ENCODE peak calls at places on chromosomes 16 and 17, in ten cellular contexts. One of them, this sample, is unnamed.
A peak's percentile ranks its signal among the peaks of the same experiment; 100 is the strongest.

GRCh38 chr17:18859256-18859655 is 1.3 kb downstream of the PRPSAP2 start:
- DNase-seq in mesendoderm: peak; percentile 16
- DNase-seq in CD8-positive, alpha-beta memory T cell: no peak
- DNase-seq in Karpas-422: peak; percentile 77
- DNase-seq in left ventricle myocardium inferior: no peak
- DNase-seq in H1: no peak
- DNase-seq in spleen: no peak
- DNase-seq in psoas muscle: no peak
- DNase-seq in A549: no peak
- DNase-seq in colonic mucosa: no peak
- DNase-seq in this sample: no peak

GRCh38 chr17:77042688-77043330 is 98.0 kb upstream of the SEC14L1 start:
- DNase-seq in Karpas-422: no peak
- DNase-seq in CD8-positive, alpha-beta memory T cell: no peak
- DNase-seq in A549: no peak
- DNase-seq in psoas muscle: no peak
- DNase-seq in spleen: no peak
- DNase-seq in mesendoderm: no peak
- DNase-seq in H1: no peak
- DNase-seq in colonic mucosa: no peak
- DNase-seq in left ventricle myocardium inferior: no peak
- DNase-seq in this sample: no peak

GRCh38 chr17:65750678-65751077 is 189.2 kb upstream of the AXIN2 start:
- DNase-seq in colonic mucosa: peak; percentile 81
- DNase-seq in A549: peak; percentile 67
- DNase-seq in H1: no peak
- DNase-seq in Karpas-422: no peak
- DNase-seq in CD8-positive, alpha-beta memory T cell: peak; percentile 49
- DNase-seq in mesendoderm: no peak
- DNase-seq in spleen: no peak
- DNase-seq in left ventricle myocardium inferior: peak; percentile 73
- DNase-seq in psoas muscle: peak; percentile 69
- DNase-seq in this sample: no peak

GRCh38 chr16:48153689-48154265 is 2.0 kb downstream of the ABCC12 start:
- DNase-seq in colonic mucosa: no peak
- DNase-seq in psoas muscle: no peak
- DNase-seq in spleen: no peak
- DNase-seq in CD8-positive, alpha-beta memory T cell: no peak
- DNase-seq in H1: no peak
- DNase-seq in Karpas-422: no peak
- DNase-seq in A549: no peak
- DNase-seq in left ventricle myocardium inferior: no peak
- DNase-seq in mesendoderm: no peak
- DNase-seq in this sample: no peak

GRCh38 chr16:69138608-69139007 is 6.2 kb downstream of the UTP4 start:
- DNase-seq in A549: no peak
- DNase-seq in mesendoderm: no peak
- DNase-seq in Karpas-422: no peak
- DNase-seq in H1: no peak
- DNase-seq in spleen: no peak
- DNase-seq in CD8-positive, alpha-beta memory T cell: no peak
- DNase-seq in colonic mucosa: no peak
- DNase-seq in left ventricle myocardium inferior: no peak
- DNase-seq in psoas muscle: no peak
- DNase-seq in this sample: no peak

GRCh38 chr17:76831316-76831715 is 36.9 kb upstream of the MGAT5B start:
- DNase-seq in A549: no peak
- DNase-seq in H1: no peak
- DNase-seq in left ventricle myocardium inferior: no peak
- DNase-seq in colonic mucosa: no peak
- DNase-seq in CD8-positive, alpha-beta memory T cell: no peak
- DNase-seq in spleen: no peak
- DNase-seq in Karpas-422: no peak
- DNase-seq in psoas muscle: no peak
- DNase-seq in mesendoderm: no peak
- DNase-seq in this sample: peak; percentile 11

GRCh38 chr16:53055603-53056527 is 1.1 kb downstream of the CHD9 start:
- DNase-seq in mesendoderm: peak; percentile 95
- DNase-seq in spleen: no peak
- DNase-seq in Karpas-422: peak; percentile 68
- DNase-seq in colonic mucosa: peak; percentile 74
- DNase-seq in A549: peak; percentile 25
- DNase-seq in CD8-positive, alpha-beta memory T cell: no peak
- DNase-seq in psoas muscle: no peak
- DNase-seq in H1: no peak
- DNase-seq in left ventricle myocardium inferior: no peak
- DNase-seq in this sample: no peak

GRCh38 chr16:55062446-55062845 is 131.8 kb downstream of the IRX5 start:
- DNase-seq in left ventricle myocardium inferior: no peak
- DNase-seq in spleen: no peak
- DNase-seq in psoas muscle: no peak
- DNase-seq in A549: no peak
- DNase-seq in colonic mucosa: no peak
- DNase-seq in H1: no peak
- DNase-seq in CD8-positive, alpha-beta memory T cell: no peak
- DNase-seq in Karpas-422: no peak
- DNase-seq in mesendoderm: no peak
- DNase-seq in this sample: no peak

GRCh38 chr16:73794936-73795335 is 501.7 kb upstream of the PSMD7 start:
- DNase-seq in Karpas-422: no peak
- DNase-seq in left ventricle myocardium inferior: peak; percentile 53
- DNase-seq in colonic mucosa: no peak
- DNase-seq in H1: no peak
- DNase-seq in spleen: no peak
- DNase-seq in CD8-positive, alpha-beta memory T cell: no peak
- DNase-seq in mesendoderm: no peak
- DNase-seq in psoas muscle: peak; percentile 78
- DNase-seq in A549: no peak
- DNase-seq in this sample: no peak

GRCh38 chr16:85491798-85492616 is 121.1 kb upstream of the GSE1 start:
- DNase-seq in A549: no peak
- DNase-seq in H1: no peak
- DNase-seq in psoas muscle: peak; percentile 88
- DNase-seq in left ventricle myocardium inferior: peak; percentile 76
- DNase-seq in spleen: peak; percentile 85
- DNase-seq in mesendoderm: peak; percentile 79
- DNase-seq in colonic mucosa: peak; percentile 74
- DNase-seq in Karpas-422: no peak
- DNase-seq in CD8-positive, alpha-beta memory T cell: no peak
- DNase-seq in this sample: no peak

GRCh38 chr17:33106525-33107162 is 115.0 kb downstream of the SPACA3 start:
- DNase-seq in mesendoderm: peak; percentile 8
- DNase-seq in left ventricle myocardium inferior: no peak
- DNase-seq in CD8-positive, alpha-beta memory T cell: no peak
- DNase-seq in spleen: no peak
- DNase-seq in Karpas-422: no peak
- DNase-seq in psoas muscle: no peak
- DNase-seq in H1: no peak
- DNase-seq in colonic mucosa: no peak
- DNase-seq in A549: no peak
- DNase-seq in this sample: no peak

GRCh38 chr17:76546556-76547182 is 6.8 kb downstream of the PRCD start:
- DNase-seq in CD8-positive, alpha-beta memory T cell: no peak
- DNase-seq in left ventricle myocardium inferior: no peak
- DNase-seq in A549: no peak
- DNase-seq in H1: no peak
- DNase-seq in Karpas-422: no peak
- DNase-seq in psoas muscle: no peak
- DNase-seq in colonic mucosa: no peak
- DNase-seq in spleen: peak; percentile 66
- DNase-seq in mesendoderm: no peak
- DNase-seq in this sample: no peak

GRCh38 chr16:77298638-77299360 is 99.6 kb downstream of the SYCE1L start:
- DNase-seq in A549: peak; percentile 52
- DNase-seq in Karpas-422: no peak
- DNase-seq in psoas muscle: no peak
- DNase-seq in left ventricle myocardium inferior: no peak
- DNase-seq in spleen: no peak
- DNase-seq in CD8-positive, alpha-beta memory T cell: no peak
- DNase-seq in colonic mucosa: no peak
- DNase-seq in mesendoderm: peak; percentile 57
- DNase-seq in H1: no peak
- DNase-seq in this sample: no peak

GRCh38 chr16:2518823-2519710 is 1.1 kb upstream of the AMDHD2 start:
- DNase-seq in left ventricle myocardium inferior: no peak
- DNase-seq in Karpas-422: no peak
- DNase-seq in A549: no peak
- DNase-seq in H1: no peak
- DNase-seq in CD8-positive, alpha-beta memory T cell: no peak
- DNase-seq in colonic mucosa: no peak
- DNase-seq in mesendoderm: no peak
- DNase-seq in spleen: peak; percentile 86
- DNase-seq in psoas muscle: peak; percentile 65
- DNase-seq in this sample: no peak

GRCh38 chr17:46167826-46168569 is 25.2 kb downstream of the KANSL1 start:
- DNase-seq in CD8-positive, alpha-beta memory T cell: no peak
- DNase-seq in left ventricle myocardium inferior: no peak
- DNase-seq in colonic mucosa: no peak
- DNase-seq in H1: no peak
- DNase-seq in Karpas-422: no peak
- DNase-seq in psoas muscle: no peak
- DNase-seq in mesendoderm: peak; percentile 57
- DNase-seq in A549: no peak
- DNase-seq in spleen: no peak
- DNase-seq in this sample: no peak
- H3K27ac ChIP-seq in CD8-positive, alpha-beta memory T cell: no peak overlapping the region
- H3K27ac ChIP-seq in left ventricle myocardium inferior: no peak overlapping the region
- H3K27ac ChIP-seq in colonic mucosa: no peak overlapping the region
- H3K27ac ChIP-seq in H1: no peak overlapping the region
- H3K27ac ChIP-seq in Karpas-422: peak overlapping the region; percentile 63
- H3K27ac ChIP-seq in psoas muscle: no peak overlapping the region
- H3K27ac ChIP-seq in mesendoderm: no peak overlapping the region
- H3K27ac ChIP-seq in A549: peak overlapping the region; percentile 47
- H3K27ac ChIP-seq in spleen: no peak overlapping the region
- H3K27ac ChIP-seq in this sample: no peak overlapping the region

DNA sequence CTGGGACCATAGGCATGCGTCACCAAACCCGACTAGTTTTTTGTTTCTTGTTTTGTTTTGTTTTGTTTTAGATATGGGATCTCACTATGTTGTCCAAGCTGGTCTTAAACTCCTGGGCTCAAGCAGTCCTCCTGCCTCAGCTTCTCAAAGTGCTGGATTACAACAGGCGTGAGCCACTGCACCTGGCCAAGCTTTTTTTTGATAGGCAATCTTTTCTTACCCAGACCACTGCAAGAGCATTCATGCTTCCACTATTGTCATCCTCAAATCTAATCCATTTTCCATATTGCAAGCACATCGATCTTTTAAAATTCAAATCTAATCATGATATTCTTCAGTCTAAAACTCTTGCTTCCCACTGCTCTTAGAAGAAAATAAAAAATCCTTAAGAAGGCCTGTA is 10.3 kb upstream of the NACA2 start:
- DNase-seq in left ventricle myocardium inferior: no peak
- DNase-seq in Karpas-422: no peak
- DNase-seq in CD8-positive, alpha-beta memory T cell: no peak
- DNase-seq in spleen: no peak
- DNase-seq in H1: no peak
- DNase-seq in mesendoderm: no peak
- DNase-seq in psoas muscle: no peak
- DNase-seq in A549: no peak
- DNase-seq in colonic mucosa: no peak
- DNase-seq in this sample: no peak
- H3K27ac ChIP-seq in left ventricle myocardium inferior: no peak overlapping the region
- H3K27ac ChIP-seq in Karpas-422: no peak overlapping the region
- H3K27ac ChIP-seq in CD8-positive, alpha-beta memory T cell: no peak overlapping the region
- H3K27ac ChIP-seq in spleen: no peak overlapping the region
- H3K27ac ChIP-seq in H1: no peak overlapping the region
- H3K27ac ChIP-seq in mesendoderm: no peak overlapping the region
- H3K27ac ChIP-seq in psoas muscle: no peak overlapping the region
- H3K27ac ChIP-seq in A549: no peak overlapping the region
- H3K27ac ChIP-seq in colonic mucosa: no peak overlapping the region
- H3K27ac ChIP-seq in this sample: no peak overlapping the region

GRCh38 chr17:17050346-17051345 is 8.4 kb downstream of the MPRIP start:
- DNase-seq in Karpas-422: no peak
- DNase-seq in colonic mucosa: no peak
- DNase-seq in H1: no peak
- DNase-seq in spleen: no peak
- DNase-seq in CD8-positive, alpha-beta memory T cell: no peak
- DNase-seq in mesendoderm: no peak
- DNase-seq in psoas muscle: no peak
- DNase-seq in A549: no peak
- DNase-seq in left ventricle myocardium inferior: no peak
- DNase-seq in this sample: no peak
- H3K27ac ChIP-seq in Karpas-422: no peak overlapping the region
- H3K27ac ChIP-seq in colonic mucosa: peak overlapping the region; percentile 13
- H3K27ac ChIP-seq in H1: no peak overlapping the region
- H3K27ac ChIP-seq in spleen: no peak overlapping the region
- H3K27ac ChIP-seq in CD8-positive, alpha-beta memory T cell: no peak overlapping the region
- H3K27ac ChIP-seq in mesendoderm: no peak overlapping the region
- H3K27ac ChIP-seq in psoas muscle: peak overlapping the region; percentile 96
- H3K27ac ChIP-seq in A549: peak overlapping the region; percentile 46
- H3K27ac ChIP-seq in left ventricle myocardium inferior: peak overlapping the region; percentile 69
- H3K27ac ChIP-seq in this sample: no peak overlapping the region

GRCh38 chr16:56415849-56416248 is 9.5 kb downstream of the AMFR start:
- DNase-seq in psoas muscle: no peak
- DNase-seq in H1: no peak
- DNase-seq in Karpas-422: no peak
- DNase-seq in A549: no peak
- DNase-seq in left ventricle myocardium inferior: no peak
- DNase-seq in mesendoderm: no peak
- DNase-seq in spleen: no peak
- DNase-seq in CD8-positive, alpha-beta memory T cell: no peak
- DNase-seq in colonic mucosa: no peak
- DNase-seq in this sample: no peak

GRCh38 chr16:56413381-56413780 is 12.0 kb downstream of the AMFR start:
- DNase-seq in psoas muscle: no peak
- DNase-seq in mesendoderm: no peak
- DNase-seq in Karpas-422: no peak
- DNase-seq in CD8-positive, alpha-beta memory T cell: no peak
- DNase-seq in H1: no peak
- DNase-seq in A549: no peak
- DNase-seq in colonic mucosa: no peak
- DNase-seq in spleen: no peak
- DNase-seq in left ventricle myocardium inferior: no peak
- DNase-seq in this sample: no peak

GRCh38 chr16:56411624-56412023 is 13.7 kb downstream of the AMFR start:
- DNase-seq in mesendoderm: no peak
- DNase-seq in left ventricle myocardium inferior: no peak
- DNase-seq in colonic mucosa: no peak
- DNase-seq in psoas muscle: no peak
- DNase-seq in CD8-positive, alpha-beta memory T cell: no peak
- DNase-seq in A549: no peak
- DNase-seq in H1: no peak
- DNase-seq in spleen: no peak
- DNase-seq in Karpas-422: no peak
- DNase-seq in this sample: no peak

GRCh38 chr16:56417138-56417537 is 8.2 kb downstream of the AMFR start:
- DNase-seq in mesendoderm: no peak
- DNase-seq in left ventricle myocardium inferior: no peak
- DNase-seq in colonic mucosa: no peak
- DNase-seq in Karpas-422: no peak
- DNase-seq in A549: no peak
- DNase-seq in CD8-positive, alpha-beta memory T cell: no peak
- DNase-seq in H1: no peak
- DNase-seq in spleen: no peak
- DNase-seq in psoas muscle: no peak
- DNase-seq in this sample: no peak

DNA sequence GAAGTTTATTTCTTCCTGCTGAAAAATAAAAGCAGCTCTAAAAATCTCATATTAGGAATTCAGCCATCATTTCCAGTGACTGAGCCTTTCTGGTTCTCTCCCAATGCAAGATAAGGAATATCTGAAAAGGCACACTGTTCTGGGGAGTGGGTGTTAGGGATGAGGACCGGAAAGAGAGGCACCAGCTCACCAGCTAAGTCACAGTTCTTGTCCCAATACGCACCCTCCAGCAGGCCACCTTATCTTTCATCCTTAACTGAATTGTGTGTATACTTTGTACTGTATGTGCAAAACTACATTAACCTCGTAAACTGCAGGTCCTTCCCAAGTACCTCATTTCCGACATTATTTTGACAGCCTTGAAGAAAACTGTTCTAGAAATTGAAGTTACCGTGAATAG is 11.0 kb downstream of the AMFR start:
- DNase-seq in mesendoderm: no peak
- DNase-seq in psoas muscle: no peak
- DNase-seq in H1: no peak
- DNase-seq in CD8-positive, alpha-beta memory T cell: no peak
- DNase-seq in A549: no peak
- DNase-seq in spleen: no peak
- DNase-seq in colonic mucosa: no peak
- DNase-seq in left ventricle myocardium inferior: no peak
- DNase-seq in Karpas-422: no peak
- DNase-seq in this sample: no peak
- H3K27ac ChIP-seq in mesendoderm: no peak overlapping the region
- H3K27ac ChIP-seq in psoas muscle: peak overlapping the region; percentile 64
- H3K27ac ChIP-seq in H1: no peak overlapping the region
- H3K27ac ChIP-seq in CD8-positive, alpha-beta memory T cell: no peak overlapping the region
- H3K27ac ChIP-seq in A549: no peak overlapping the region
- H3K27ac ChIP-seq in spleen: no peak overlapping the region
- H3K27ac ChIP-seq in colonic mucosa: no peak overlapping the region
- H3K27ac ChIP-seq in left ventricle myocardium inferior: no peak overlapping the region
- H3K27ac ChIP-seq in Karpas-422: no peak overlapping the region
- H3K27ac ChIP-seq in this sample: no peak overlapping the region